ENCODE peak calls at places on chromosomes 4 and X, in seven cellular contexts. J is ovary, V is astrocyte of the spinal cord, N is dorsolateral prefrontal cortex, Q is AG10803, P is fibroblast of lung, H is GM06990. Y is an unnamed sample.
A peak's percentile ranks its signal among the peaks of the same experiment; 100 is the strongest.

GRCh38 chrX:48781705-48782104 is 4.7 kb upstream of the GATA1 start:
- DNase-seq in Q (no peak), H (no peak), P (no peak), N (no peak), J (no peak), V (no peak), Y (no peak)

GRCh38 chr4:105116616-105117319 is 29.9 kb upstream of the TET2 start:
- DNase-seq in Q (no peak), J (no peak), P (no peak), V (no peak), N (no peak), H (no peak), Y (no peak)

GRCh38 chr4:8843597-8843996 is 28.0 kb downstream of the HMX1 start:
- DNase-seq in H (no peak), Q (no peak), P (no peak), V (no peak), N (no peak), J (no peak), Y (no peak)

GRCh38 chrX:40469316-40469715 is 111.5 kb upstream of the ATP6AP2 start:
- DNase-seq in H (no peak), N (no peak), V (no peak), Q (no peak), J (no peak), P (no peak), Y (no peak)

GRCh38 chrX:23883737-23884354 is 23.9 kb downstream of the APOO start:
- DNase-seq in J (no peak), N (no peak), Q (peak; percentile 73), V (peak; percentile 84), H (no peak), P (peak; percentile 73), Y (peak; percentile 82)

GRCh38 chrX:36867143-36867542 is 141.0 kb upstream of the FAM47C start:
- DNase-seq in J (no peak), V (peak; percentile 20), Q (peak; percentile 9), N (no peak), P (peak; percentile 34), H (no peak), Y (peak; percentile 12)

GRCh38 chr4:152281211-152281610 is 254.7 kb downstream of the FBXW7 start:
- DNase-seq in H (no peak), P (no peak), Q (no peak), V (no peak), J (no peak), N (no peak), Y (no peak)

GRCh38 chr4:90537491-90537890 is 410.3 kb downstream of the CCSER1 start:
- DNase-seq in N (no peak), Q (no peak), J (no peak), V (peak; percentile 13), P (no peak), H (no peak), Y (no peak)

GRCh38 chr4:124708517-124709300 is 3.8 kb downstream of the ANKRD50 start:
- DNase-seq in J (no peak), V (peak; percentile 48), P (peak; percentile 33), N (no peak), Q (peak; percentile 43), H (no peak), Y (no peak)

GRCh38 chr4:111837761-111838160 is 307.5 kb upstream of the FAM241A start:
- DNase-seq in H (no peak), V (no peak), Q (no peak), N (no peak), P (no peak), J (no peak), Y (no peak)

GRCh38 chrX:100410083-100410590 is at the start of gene PCDH19:
- DNase-seq in N (peak; percentile 53), V (peak; percentile 43), H (no peak), J (peak; percentile 51), Q (peak; percentile 46), P (peak; percentile 52), Y (peak; percentile 41)

DNA sequence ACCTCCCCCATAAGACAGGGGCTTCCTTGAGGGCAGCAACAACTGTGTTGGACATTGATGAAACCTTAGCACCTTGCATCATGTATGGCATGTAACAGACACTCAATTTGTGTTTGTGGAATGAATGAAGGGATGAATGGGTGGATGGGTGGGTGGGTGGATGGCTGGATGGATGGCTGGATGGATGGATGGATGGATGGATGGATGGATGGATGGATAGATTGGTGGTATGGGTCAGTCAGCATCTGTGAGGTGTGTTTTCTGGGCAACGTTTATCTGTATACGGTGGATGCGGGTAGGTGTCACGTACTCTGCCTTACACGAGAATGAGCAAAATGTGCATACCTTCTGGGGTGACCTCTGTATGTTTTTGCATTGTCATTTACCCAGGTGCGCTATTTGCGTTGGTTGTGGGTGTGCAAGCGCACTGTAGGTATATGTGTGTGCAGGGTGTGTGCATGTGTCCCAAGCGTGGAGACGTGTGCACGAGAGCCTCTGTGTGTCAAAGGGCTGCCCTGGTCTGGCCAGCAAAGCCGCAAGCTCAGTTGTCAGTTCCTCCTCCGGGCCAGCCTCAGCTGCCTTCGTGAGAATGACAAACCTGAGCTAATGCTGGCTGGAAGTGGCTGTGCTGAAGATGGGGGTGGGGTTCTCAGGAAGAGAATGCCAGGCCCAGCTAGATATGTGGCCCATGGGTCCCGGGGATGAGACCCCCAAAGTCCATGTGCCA is 26.5 kb downstream of the ELF4 start:
- DNase-seq in J (no peak), N (no peak), P (no peak), V (no peak), Q (no peak), H (peak; percentile 66), Y (no peak)
- H3K4me3 ChIP-seq in J (no peak overlapping the region), N (no peak overlapping the region), P (no peak overlapping the region), V (no peak overlapping the region), Q (no peak overlapping the region), H (peak overlapping the region; percentile 45), Y (no peak overlapping the region)

DNA sequence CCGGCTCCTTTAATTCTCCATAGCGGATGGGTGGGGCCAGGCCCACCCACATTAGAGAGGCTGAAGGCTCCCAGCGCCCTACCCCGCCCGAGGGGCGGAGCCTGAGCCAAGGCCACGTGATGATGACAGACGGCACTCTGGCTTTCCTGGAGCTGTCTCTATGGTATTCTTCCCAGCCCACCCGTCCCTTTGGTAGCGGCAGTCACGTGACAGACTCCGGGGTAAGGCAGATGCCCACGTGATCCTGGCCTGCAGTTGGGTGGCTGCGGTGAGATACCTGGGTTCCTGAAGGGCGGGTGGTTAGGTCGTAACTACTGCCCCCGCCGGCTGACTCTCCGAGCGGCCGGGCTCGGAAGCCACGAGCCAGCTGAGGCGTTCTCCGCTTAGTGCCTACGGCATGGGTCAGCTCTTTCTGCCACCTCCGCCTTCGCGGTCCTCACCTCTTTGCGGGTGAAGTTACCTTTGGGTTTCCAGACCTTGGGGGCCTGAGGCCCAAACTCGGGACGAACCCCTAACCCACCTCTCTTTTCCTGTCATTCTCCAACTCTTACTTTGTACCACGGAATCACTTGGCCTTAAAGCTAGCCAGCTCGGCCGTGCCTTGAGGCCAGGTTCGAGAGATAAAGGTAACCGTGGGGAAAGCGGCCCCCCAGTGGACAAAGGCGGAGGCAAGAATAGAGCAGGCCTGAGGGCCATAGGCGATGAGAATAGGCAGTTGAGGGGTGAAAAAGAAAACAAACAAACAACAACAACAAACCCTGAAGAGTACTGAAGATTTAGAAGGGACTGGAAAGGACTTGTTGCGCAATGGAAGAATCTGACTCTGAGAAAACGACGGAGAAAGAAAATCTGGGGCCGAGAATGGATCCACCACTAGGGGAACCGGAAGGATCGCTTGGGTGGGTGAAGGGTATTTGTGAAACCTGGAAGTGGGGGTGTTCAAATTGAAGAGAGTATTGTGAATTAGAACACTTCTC is at the start of gene RRAGB:
- DNase-seq in J (peak; percentile 91), H (peak; percentile 93), Q (peak; percentile 91), N (peak; percentile 92), V (peak; percentile 95), P (peak; percentile 94), Y (peak; percentile 93)
- TF ChIP-seq CTCF in J (peak; percentile 51), H (peak; percentile 61), Q (peak; percentile 57), N (peak; percentile 25), V (peak; percentile 58), P (peak; percentile 53), Y (peak; percentile 53)

GRCh38 chr4:143358419-143358818 is 21.7 kb downstream of the GAB1 start:
- DNase-seq in N (no peak), V (no peak), J (no peak), Q (no peak), H (no peak), P (no peak), Y (no peak)
- H3K4me3 ChIP-seq in N (no peak overlapping the region), V (no peak overlapping the region), J (no peak overlapping the region), Q (no peak overlapping the region), H (no peak overlapping the region), P (no peak overlapping the region), Y (no peak overlapping the region)

GRCh38 chr4:6763330-6763851 is 19.1 kb upstream of the KIAA0232 start:
- DNase-seq in N (no peak), V (no peak), P (no peak), J (no peak), Q (no peak), H (no peak), Y (no peak)
- TF ChIP-seq CTCF in N (no peak), V (no peak), P (no peak), J (no peak), Q (peak; percentile 24), H (no peak), Y (peak; percentile 37)

GRCh38 chr4:86450189-86450588 is 90.3 kb upstream of the MAPK10 start:
- DNase-seq in Q (peak; percentile 15), V (no peak), H (no peak), J (no peak), N (no peak), P (no peak), Y (no peak)

GRCh38 chr4:86452323-86452995 is 92.6 kb upstream of the MAPK10 start:
- DNase-seq in J (peak; percentile 19), H (no peak), V (peak; percentile 43), P (peak; percentile 73), N (no peak), Q (no peak), Y (peak; percentile 28)

GRCh38 chr4:86450861-86451260 is 91.0 kb upstream of the MAPK10 start:
- DNase-seq in N (no peak), H (no peak), J (no peak), V (no peak), P (no peak), Q (no peak), Y (no peak)

GRCh38 chr4:86451560-86452322 is 91.9 kb upstream of the MAPK10 start:
- DNase-seq in H (no peak), P (peak; percentile 34), J (no peak), Q (peak; percentile 16), N (no peak), V (no peak), Y (peak; percentile 41)

GRCh38 chr4:86453044-86453501 is 93.2 kb upstream of the MAPK10 start:
- DNase-seq in Q (no peak), J (peak; percentile 31), H (no peak), N (no peak), V (peak; percentile 54), P (peak; percentile 93), Y (peak; percentile 26)
- H3K4me3 ChIP-seq in Q (no peak overlapping the region), J (peak overlapping the region; percentile 40), H (no peak overlapping the region), N (peak overlapping the region; percentile 36), V (peak overlapping the region; percentile 30), P (peak overlapping the region; percentile 71), Y (peak overlapping the region; percentile 48)

GRCh38 chr4:102390438-102390837 is 45.2 kb upstream of the SLC39A8 start:
- DNase-seq in P (no peak), V (peak; percentile 55), H (peak; percentile 28), N (no peak), J (no peak), Q (no peak), Y (no peak)
- TF ChIP-seq CTCF in P (no peak), V (no peak), H (no peak), N (no peak), J (no peak), Q (peak; percentile 6), Y (no peak)